ENCODE peak calls at places on chromosomes 2 and 18, in eight cellular contexts. One of them, this sample, is unnamed.
A peak's percentile ranks its signal among the peaks of the same experiment; 100 is the strongest.

GRCh38 chr18:23324056-23324811 is 128.9 kb upstream of the RIOK3 start:
- DNase-seq in effector memory CD4-positive, alpha-beta T cell: no peak
- DNase-seq in GM19239: no peak
- DNase-seq in smooth muscle cell of the brain vasculature: no peak
- DNase-seq in NCI-H82: no peak
- DNase-seq in CD8-positive, alpha-beta memory T cell: no peak
- DNase-seq in GM04504: no peak
- DNase-seq in nephron progenitor cell: no peak
- DNase-seq in this sample: no peak

GRCh38 chr2:19722486-19723420 is 179.0 kb downstream of the TTC32 start:
- DNase-seq in GM04504: no peak
- DNase-seq in nephron progenitor cell: no peak
- DNase-seq in smooth muscle cell of the brain vasculature: peak; percentile 95
- DNase-seq in GM19239: no peak
- DNase-seq in effector memory CD4-positive, alpha-beta T cell: no peak
- DNase-seq in CD8-positive, alpha-beta memory T cell: no peak
- DNase-seq in NCI-H82: peak; percentile 54
- DNase-seq in this sample: no peak

GRCh38 chr2:102063948-102064678 is 72.4 kb downstream of the IL1R2 start:
- DNase-seq in effector memory CD4-positive, alpha-beta T cell: no peak
- DNase-seq in smooth muscle cell of the brain vasculature: peak; percentile 90
- DNase-seq in GM19239: no peak
- DNase-seq in GM04504: peak; percentile 98
- DNase-seq in NCI-H82: no peak
- DNase-seq in nephron progenitor cell: peak; percentile 40
- DNase-seq in CD8-positive, alpha-beta memory T cell: no peak
- DNase-seq in this sample: no peak

GRCh38 chr2:107285621-107286303 is 399.8 kb upstream of the ST6GAL2 start:
- DNase-seq in nephron progenitor cell: no peak
- DNase-seq in GM04504: no peak
- DNase-seq in CD8-positive, alpha-beta memory T cell: no peak
- DNase-seq in effector memory CD4-positive, alpha-beta T cell: no peak
- DNase-seq in NCI-H82: no peak
- DNase-seq in GM19239: no peak
- DNase-seq in smooth muscle cell of the brain vasculature: no peak
- DNase-seq in this sample: no peak

GRCh38 chr2:133390151-133390550 is 178.1 kb downstream of the NCKAP5 start:
- DNase-seq in NCI-H82: no peak
- DNase-seq in GM04504: peak; percentile 39
- DNase-seq in GM19239: no peak
- DNase-seq in nephron progenitor cell: no peak
- DNase-seq in smooth muscle cell of the brain vasculature: no peak
- DNase-seq in CD8-positive, alpha-beta memory T cell: no peak
- DNase-seq in effector memory CD4-positive, alpha-beta T cell: no peak
- DNase-seq in this sample: no peak

GRCh38 chr18:62288669-62289016 is 36.5 kb upstream of the TNFRSF11A start:
- DNase-seq in NCI-H82: no peak
- DNase-seq in smooth muscle cell of the brain vasculature: no peak
- DNase-seq in nephron progenitor cell: no peak
- DNase-seq in GM04504: no peak
- DNase-seq in GM19239: no peak
- DNase-seq in CD8-positive, alpha-beta memory T cell: no peak
- DNase-seq in effector memory CD4-positive, alpha-beta T cell: no peak
- DNase-seq in this sample: no peak

GRCh38 chr2:217164008-217164407 is 304.1 kb upstream of the TNP1 start:
- DNase-seq in smooth muscle cell of the brain vasculature: no peak
- DNase-seq in effector memory CD4-positive, alpha-beta T cell: no peak
- DNase-seq in nephron progenitor cell: no peak
- DNase-seq in CD8-positive, alpha-beta memory T cell: no peak
- DNase-seq in NCI-H82: no peak
- DNase-seq in GM04504: no peak
- DNase-seq in GM19239: no peak
- DNase-seq in this sample: no peak

GRCh38 chr18:49459404-49460171 is 857 bp downstream of the DYM start:
- DNase-seq in nephron progenitor cell: no peak
- DNase-seq in NCI-H82: peak; percentile 23
- DNase-seq in effector memory CD4-positive, alpha-beta T cell: no peak
- DNase-seq in CD8-positive, alpha-beta memory T cell: no peak
- DNase-seq in smooth muscle cell of the brain vasculature: no peak
- DNase-seq in GM04504: no peak
- DNase-seq in GM19239: no peak
- DNase-seq in this sample: no peak

GRCh38 chr18:2114289-2114688 is 457.0 kb downstream of the METTL4 start:
- DNase-seq in GM04504: no peak
- DNase-seq in nephron progenitor cell: no peak
- DNase-seq in effector memory CD4-positive, alpha-beta T cell: no peak
- DNase-seq in GM19239: no peak
- DNase-seq in CD8-positive, alpha-beta memory T cell: no peak
- DNase-seq in smooth muscle cell of the brain vasculature: no peak
- DNase-seq in NCI-H82: no peak
- DNase-seq in this sample: no peak

GRCh38 chr2:101520246-101520645 is 45.3 kb upstream of the RFX8 start:
- DNase-seq in nephron progenitor cell: no peak
- DNase-seq in effector memory CD4-positive, alpha-beta T cell: no peak
- DNase-seq in GM19239: no peak
- DNase-seq in GM04504: no peak
- DNase-seq in NCI-H82: no peak
- DNase-seq in CD8-positive, alpha-beta memory T cell: no peak
- DNase-seq in smooth muscle cell of the brain vasculature: no peak
- DNase-seq in this sample: no peak

GRCh38 chr18:420661-421060 is 79.8 kb downstream of the COLEC12 start:
- DNase-seq in CD8-positive, alpha-beta memory T cell: no peak
- DNase-seq in NCI-H82: no peak
- DNase-seq in nephron progenitor cell: no peak
- DNase-seq in GM19239: no peak
- DNase-seq in GM04504: no peak
- DNase-seq in smooth muscle cell of the brain vasculature: no peak
- DNase-seq in effector memory CD4-positive, alpha-beta T cell: no peak
- DNase-seq in this sample: no peak

GRCh38 chr2:119901013-119901412 is 111.9 kb upstream of the EPB41L5 start:
- DNase-seq in effector memory CD4-positive, alpha-beta T cell: no peak
- DNase-seq in CD8-positive, alpha-beta memory T cell: no peak
- DNase-seq in nephron progenitor cell: no peak
- DNase-seq in NCI-H82: no peak
- DNase-seq in smooth muscle cell of the brain vasculature: no peak
- DNase-seq in GM04504: no peak
- DNase-seq in GM19239: no peak
- DNase-seq in this sample: no peak

GRCh38 chr2:30243231-30243630 is 11.9 kb downstream of the LBH start:
- DNase-seq in NCI-H82: no peak
- DNase-seq in effector memory CD4-positive, alpha-beta T cell: no peak
- DNase-seq in GM04504: no peak
- DNase-seq in nephron progenitor cell: no peak
- DNase-seq in GM19239: no peak
- DNase-seq in CD8-positive, alpha-beta memory T cell: no peak
- DNase-seq in smooth muscle cell of the brain vasculature: no peak
- DNase-seq in this sample: no peak

GRCh38 chr18:63258749-63259580 is 60.6 kb downstream of the BCL2 start:
- DNase-seq in effector memory CD4-positive, alpha-beta T cell: no peak
- DNase-seq in nephron progenitor cell: no peak
- DNase-seq in GM04504: no peak
- DNase-seq in CD8-positive, alpha-beta memory T cell: no peak
- DNase-seq in smooth muscle cell of the brain vasculature: no peak
- DNase-seq in GM19239: no peak
- DNase-seq in NCI-H82: no peak
- DNase-seq in this sample: no peak

GRCh38 chr18:36186461-36187137 is 698 bp upstream of the MOCOS start:
- DNase-seq in NCI-H82: no peak
- DNase-seq in smooth muscle cell of the brain vasculature: no peak
- DNase-seq in nephron progenitor cell: peak; percentile 22
- DNase-seq in GM19239: peak; percentile 23
- DNase-seq in CD8-positive, alpha-beta memory T cell: peak; percentile 47
- DNase-seq in GM04504: no peak
- DNase-seq in effector memory CD4-positive, alpha-beta T cell: no peak
- DNase-seq in this sample: no peak

GRCh38 chr2:241372376-241372992 is 16.4 kb downstream of the FARP2 start:
- DNase-seq in NCI-H82: peak; percentile 25
- DNase-seq in effector memory CD4-positive, alpha-beta T cell: no peak
- DNase-seq in smooth muscle cell of the brain vasculature: no peak
- DNase-seq in nephron progenitor cell: no peak
- DNase-seq in GM19239: no peak
- DNase-seq in CD8-positive, alpha-beta memory T cell: no peak
- DNase-seq in GM04504: no peak
- DNase-seq in this sample: no peak

GRCh38 chr18:55233850-55234249 is 274.6 kb upstream of the CCDC68 start:
- DNase-seq in NCI-H82: no peak
- DNase-seq in CD8-positive, alpha-beta memory T cell: no peak
- DNase-seq in smooth muscle cell of the brain vasculature: no peak
- DNase-seq in GM19239: no peak
- DNase-seq in GM04504: no peak
- DNase-seq in nephron progenitor cell: no peak
- DNase-seq in effector memory CD4-positive, alpha-beta T cell: no peak
- DNase-seq in this sample: no peak

GRCh38 chr2:222939208-222939846 is 78.5 kb downstream of the ACSL3 start:
- DNase-seq in nephron progenitor cell: peak; percentile 74
- DNase-seq in GM04504: peak; percentile 42
- DNase-seq in GM19239: no peak
- DNase-seq in effector memory CD4-positive, alpha-beta T cell: peak; percentile 11
- DNase-seq in NCI-H82: peak; percentile 80
- DNase-seq in CD8-positive, alpha-beta memory T cell: peak; percentile 54
- DNase-seq in smooth muscle cell of the brain vasculature: peak; percentile 36
- DNase-seq in this sample: no peak

GRCh38 chr2:239078128-239078924 is 230.4 kb downstream of the TWIST2 start:
- DNase-seq in nephron progenitor cell: no peak
- DNase-seq in smooth muscle cell of the brain vasculature: no peak
- DNase-seq in GM19239: no peak
- DNase-seq in CD8-positive, alpha-beta memory T cell: no peak
- DNase-seq in GM04504: no peak
- DNase-seq in effector memory CD4-positive, alpha-beta T cell: no peak
- DNase-seq in NCI-H82: no peak
- DNase-seq in this sample: no peak

GRCh38 chr2:239178954-239179353 is 221.9 kb downstream of the HDAC4 start:
- DNase-seq in GM04504: no peak
- DNase-seq in nephron progenitor cell: no peak
- DNase-seq in CD8-positive, alpha-beta memory T cell: no peak
- DNase-seq in smooth muscle cell of the brain vasculature: no peak
- DNase-seq in NCI-H82: no peak
- DNase-seq in GM19239: no peak
- DNase-seq in effector memory CD4-positive, alpha-beta T cell: no peak
- DNase-seq in this sample: no peak

GRCh38 chr2:41326801-41327200 is 721.0 kb upstream of the PKDCC start:
- DNase-seq in CD8-positive, alpha-beta memory T cell: no peak
- DNase-seq in nephron progenitor cell: no peak
- DNase-seq in NCI-H82: peak; percentile 53
- DNase-seq in smooth muscle cell of the brain vasculature: no peak
- DNase-seq in effector memory CD4-positive, alpha-beta T cell: no peak
- DNase-seq in GM04504: no peak
- DNase-seq in GM19239: no peak
- DNase-seq in this sample: no peak

GRCh38 chr2:109719871-109720270 is 74.2 kb upstream of the RGPD5 start:
- DNase-seq in nephron progenitor cell: no peak
- DNase-seq in CD8-positive, alpha-beta memory T cell: no peak
- DNase-seq in smooth muscle cell of the brain vasculature: no peak
- DNase-seq in NCI-H82: no peak
- DNase-seq in GM19239: no peak
- DNase-seq in GM04504: no peak
- DNase-seq in effector memory CD4-positive, alpha-beta T cell: no peak
- DNase-seq in this sample: no peak

GRCh38 chr2:203484266-203485112 is 50.6 kb downstream of the RAPH1 start:
- DNase-seq in smooth muscle cell of the brain vasculature: no peak
- DNase-seq in effector memory CD4-positive, alpha-beta T cell: peak; percentile 18
- DNase-seq in nephron progenitor cell: no peak
- DNase-seq in GM04504: peak; percentile 11
- DNase-seq in GM19239: peak; percentile 9
- DNase-seq in CD8-positive, alpha-beta memory T cell: peak; percentile 66
- DNase-seq in NCI-H82: peak; percentile 59
- DNase-seq in this sample: peak; percentile 24

GRCh38 chr2:204152616-204153015 is 216.1 kb downstream of the ICOS start:
- DNase-seq in smooth muscle cell of the brain vasculature: no peak
- DNase-seq in effector memory CD4-positive, alpha-beta T cell: no peak
- DNase-seq in CD8-positive, alpha-beta memory T cell: no peak
- DNase-seq in GM04504: no peak
- DNase-seq in NCI-H82: no peak
- DNase-seq in GM19239: no peak
- DNase-seq in nephron progenitor cell: no peak
- DNase-seq in this sample: no peak

GRCh38 chr2:172200495-172201085 is 97.9 kb upstream of the DLX2 start:
- DNase-seq in GM04504: no peak
- DNase-seq in effector memory CD4-positive, alpha-beta T cell: no peak
- DNase-seq in smooth muscle cell of the brain vasculature: peak; percentile 10
- DNase-seq in CD8-positive, alpha-beta memory T cell: no peak
- DNase-seq in NCI-H82: peak; percentile 58
- DNase-seq in nephron progenitor cell: peak; percentile 14
- DNase-seq in GM19239: no peak
- DNase-seq in this sample: no peak

GRCh38 chr18:62715829-62716678 is 713 bp downstream of the PHLPP1 start:
- DNase-seq in CD8-positive, alpha-beta memory T cell: peak; percentile 77
- DNase-seq in GM04504: no peak
- DNase-seq in smooth muscle cell of the brain vasculature: no peak
- DNase-seq in NCI-H82: peak; percentile 58
- DNase-seq in nephron progenitor cell: peak; percentile 60
- DNase-seq in GM19239: peak; percentile 77
- DNase-seq in effector memory CD4-positive, alpha-beta T cell: peak; percentile 26
- DNase-seq in this sample: peak; percentile 57

GRCh38 chr18:944440-944839 is 39.8 kb downstream of the ADCYAP1 start:
- DNase-seq in GM04504: peak; percentile 54
- DNase-seq in smooth muscle cell of the brain vasculature: no peak
- DNase-seq in effector memory CD4-positive, alpha-beta T cell: no peak
- DNase-seq in NCI-H82: no peak
- DNase-seq in nephron progenitor cell: no peak
- DNase-seq in GM19239: no peak
- DNase-seq in CD8-positive, alpha-beta memory T cell: no peak
- DNase-seq in this sample: no peak

GRCh38 chr2:42010743-42011298 is 37.0 kb upstream of the PKDCC start:
- DNase-seq in CD8-positive, alpha-beta memory T cell: no peak
- DNase-seq in effector memory CD4-positive, alpha-beta T cell: no peak
- DNase-seq in NCI-H82: no peak
- DNase-seq in GM19239: no peak
- DNase-seq in smooth muscle cell of the brain vasculature: no peak
- DNase-seq in GM04504: peak; percentile 78
- DNase-seq in nephron progenitor cell: no peak
- DNase-seq in this sample: no peak

This sample was measured in activated CD4-positive, CD25-positive, alpha-beta regulatory T cell.